ENCODE peak calls at places on chromosomes 5 and 9, in nine cellular contexts. F, T, G, A, Y, D, N, Z and X are unnamed samples. For H3K27me3, the result is how much of the 10 kb centered on the place peaks cover.

GRCh38 chr5:132110930-132111329 is 37.3 kb downstream of the CSF2 start:
- DNase-seq in F (no peak), T (peak), G (no peak), A (no peak), Y (no peak), D (no peak), N (no peak), Z (no peak), X (no peak)

GRCh38 chr9:31394040-31394473 is 990.4 kb upstream of the ACO1 start:
- DNase-seq in F (no peak), T (peak), G (no peak), A (no peak), Y (no peak), D (no peak), N (peak), Z (no peak), X (peak)

GRCh38 chr5:126265917-126266316 is 157.3 kb upstream of the GRAMD2B start:
- DNase-seq in F (no peak), T (no peak), G (no peak), A (no peak), Y (no peak), D (no peak), N (no peak), Z (no peak), X (no peak)

GRCh38 chr9:127535834-127536233 is 76.2 kb upstream of the STXBP1 start:
- DNase-seq in F (no peak), T (no peak), G (no peak), A (no peak), Y (no peak), D (no peak), N (no peak), Z (no peak), X (peak)

GRCh38 chr9:17342696-17343095 is 207.9 kb downstream of the CNTLN start:
- DNase-seq in F (no peak), T (no peak), G (no peak), A (no peak), Y (no peak), D (no peak), N (no peak), Z (no peak), X (no peak)

GRCh38 chr5:172798422-172799215 is 27.6 kb upstream of the DUSP1 start:
- DNase-seq in F (peak), T (peak), G (no peak), A (no peak), Y (no peak), D (no peak), N (peak), Z (no peak), X (peak)

GRCh38 chr9:86529496-86530275 is 175.5 kb upstream of the TUT7 start:
- DNase-seq in F (no peak), T (no peak), G (no peak), A (no peak), Y (no peak), D (no peak), N (no peak), Z (no peak), X (no peak)

GRCh38 chr9:107172979-107173347 is 110.1 kb upstream of the RAD23B start:
- DNase-seq in F (no peak), T (no peak), G (no peak), A (no peak), Y (no peak), D (no peak), N (no peak), Z (peak), X (no peak)

GRCh38 chr5:38738898-38739743 is 106.7 kb upstream of the OSMR start:
- DNase-seq in F (no peak), T (peak), G (no peak), A (no peak), Y (no peak), D (no peak), N (peak), Z (no peak), X (no peak)

GRCh38 chr9:108953983-108954574 is 19.9 kb downstream of the ABITRAM start:
- DNase-seq in F (no peak), T (peak), G (no peak), A (no peak), Y (no peak), D (no peak), N (peak), Z (no peak), X (peak)
- TF ChIP-seq CTCF in F (peak), T (peak), G (peak), A (no peak), Y (peak), D (peak), N (peak), Z (peak), X (peak)

DNA sequence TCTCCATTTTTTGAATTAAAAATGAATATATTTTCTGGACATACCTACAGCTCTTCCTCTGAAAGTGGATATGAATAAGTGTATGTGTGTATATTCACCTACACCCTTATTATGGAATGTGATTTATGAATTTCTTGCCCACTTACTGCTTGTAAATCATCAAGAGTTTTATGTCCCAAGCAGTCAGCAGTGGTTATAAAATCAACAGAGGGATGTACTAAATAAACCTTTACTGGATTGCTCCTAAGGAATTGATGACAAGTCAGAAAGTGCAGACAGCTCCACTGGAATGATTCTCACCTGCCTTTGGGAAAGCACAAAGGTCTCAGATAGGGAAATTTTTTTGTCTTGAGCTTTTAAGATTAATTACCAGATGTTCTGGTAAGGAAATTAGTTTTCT is 9.3 kb downstream of the TMEM174 start:
- DNase-seq in F (no peak), T (no peak), G (no peak), A (no peak), Y (no peak), D (no peak), N (no peak), Z (no peak), X (no peak)
- H3K27me3 ChIP-seq in F (under half), T (under half), G (under half), A (under half), Y (under half), D (under half), N (under half), Z (under half), X (under half)

GRCh38 chr9:112283854-112284253 is 49.6 kb downstream of the PTBP3 start:
- DNase-seq in F (no peak), T (no peak), G (no peak), A (no peak), Y (no peak), D (no peak), N (no peak), Z (no peak), X (no peak)

GRCh38 chr9:112285056-112285455 is 48.4 kb downstream of the PTBP3 start:
- DNase-seq in F (no peak), T (no peak), G (no peak), A (no peak), Y (no peak), D (no peak), N (no peak), Z (no peak), X (no peak)

GRCh38 chr9:112288029-112288428 is 45.4 kb downstream of the PTBP3 start:
- DNase-seq in F (no peak), T (peak), G (no peak), A (no peak), Y (no peak), D (no peak), N (peak), Z (no peak), X (peak)

GRCh38 chr9:112286906-112287305 is 46.5 kb downstream of the PTBP3 start:
- DNase-seq in F (no peak), T (no peak), G (peak), A (no peak), Y (no peak), D (no peak), N (no peak), Z (no peak), X (no peak)
- TF ChIP-seq CTCF in F (no peak), T (no peak), G (no peak), A (no peak), Y (no peak), D (no peak), N (no peak), Z (no peak), X (no peak)

DNA sequence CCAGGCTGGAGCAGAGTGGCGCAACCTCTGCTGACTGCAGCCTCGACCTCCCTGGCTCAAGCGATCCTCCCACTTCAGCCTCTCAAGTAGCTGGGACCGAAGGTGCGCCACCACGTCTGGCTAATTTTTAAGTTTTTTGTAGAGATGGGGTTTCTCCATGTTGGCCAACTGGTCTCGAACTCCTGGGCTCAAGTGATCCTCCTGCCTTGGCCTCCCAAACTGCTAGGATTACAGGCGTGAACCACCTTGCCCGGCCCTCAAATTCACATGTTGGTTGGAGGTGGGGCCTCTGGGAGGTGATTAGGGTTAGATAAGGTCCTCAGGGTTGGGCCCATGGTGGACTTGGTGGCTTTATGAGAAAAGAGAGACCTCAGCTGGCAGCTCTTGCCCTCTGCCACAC is 10.1 kb downstream of the LCN12 start:
- DNase-seq in F (no peak), T (no peak), G (no peak), A (no peak), Y (no peak), D (no peak), N (no peak), Z (no peak), X (no peak)
- H3K27me3 ChIP-seq in F (under half), T (under half), G (under half), A (under half), Y (under half), D (under half), N (under half), Z (under half), X (under half)

DNA sequence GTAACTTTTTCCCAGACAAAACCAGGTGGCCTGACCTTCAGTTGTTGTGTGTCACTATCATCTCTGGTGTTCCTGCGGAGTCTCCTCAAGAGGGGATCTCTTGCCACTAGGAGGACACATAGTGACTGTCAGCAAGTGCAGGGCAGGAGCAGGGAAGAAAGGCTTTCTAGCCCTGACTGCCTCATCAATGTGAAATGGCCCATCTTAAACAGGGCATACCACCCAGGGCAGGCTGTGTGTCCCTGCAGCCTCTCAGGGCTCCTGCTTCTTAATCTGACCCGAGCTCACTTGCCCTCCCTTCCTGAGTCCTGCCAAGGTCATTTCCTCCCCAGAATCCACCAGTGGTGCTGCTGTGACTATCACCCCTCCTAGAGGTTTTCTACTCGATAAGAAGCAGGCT is 57.4 kb upstream of the SIMC1 start:
- DNase-seq in F (no peak), T (no peak), G (no peak), A (no peak), Y (no peak), D (no peak), N (no peak), Z (no peak), X (no peak)
- TF ChIP-seq CTCF in F (no peak), T (no peak), G (no peak), A (no peak), Y (no peak), D (no peak), N (no peak), Z (no peak), X (no peak)

DNA sequence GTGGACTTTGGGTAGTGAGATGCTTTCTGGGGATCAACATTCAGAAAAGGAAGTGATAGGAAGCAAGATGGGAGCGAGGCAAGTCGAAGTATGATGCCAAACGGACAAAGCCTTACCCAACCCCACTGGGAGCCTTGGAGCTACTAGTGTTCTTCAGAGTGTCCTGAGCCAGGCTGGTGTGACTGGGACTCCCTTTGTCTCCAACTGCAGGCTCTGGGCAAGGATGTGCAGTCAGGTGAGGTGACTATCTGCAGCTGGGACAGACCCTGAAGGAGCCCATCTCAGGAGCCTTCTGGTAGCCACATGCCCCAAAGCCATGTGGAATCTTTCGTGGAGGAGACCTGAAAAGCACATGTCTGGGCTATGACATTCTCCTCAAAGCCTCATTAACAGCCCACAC is 360.6 kb downstream of the MTRR start:
- DNase-seq in F (no peak), T (no peak), G (no peak), A (no peak), Y (no peak), D (no peak), N (no peak), Z (no peak), X (no peak)
- H3K27me3 ChIP-seq in F (under half), T (under half), G (under half), A (under half), Y (under half), D (under half), N (under half), Z (under half), X (under half)

DNA sequence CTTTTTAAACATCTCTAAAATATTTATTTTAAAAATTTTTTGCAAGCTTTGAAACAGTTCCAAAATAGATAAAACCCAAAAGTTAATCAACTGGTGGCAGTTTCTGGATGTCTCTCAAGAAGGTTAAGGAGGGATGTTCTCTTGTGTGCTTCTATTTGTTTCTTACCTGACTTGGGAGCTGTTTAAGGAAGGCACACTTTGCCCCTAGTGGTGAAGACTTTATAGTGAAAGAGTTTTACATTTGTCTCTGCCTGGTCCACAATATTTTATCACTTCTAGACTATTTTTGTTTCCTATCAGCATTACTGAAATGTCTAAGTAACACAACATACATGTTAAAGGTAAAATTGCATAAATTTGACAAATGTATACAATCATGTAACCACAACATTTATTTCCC is 552.8 kb downstream of the SEMA5A start:
- DNase-seq in F (no peak), T (no peak), G (peak), A (no peak), Y (no peak), D (no peak), N (peak), Z (no peak), X (no peak)
- TF ChIP-seq CTCF in F (no peak), T (peak), G (no peak), A (no peak), Y (no peak), D (no peak), N (peak), Z (peak), X (peak)

GRCh38 chr5:181120311-181120710 is 10.7 kb downstream of the OR2V1 start:
- DNase-seq in F (no peak), T (peak), G (no peak), A (no peak), Y (no peak), D (no peak), N (no peak), Z (no peak), X (peak)

GRCh38 chr5:181121675-181122561 is 9.1 kb downstream of the OR2V1 start:
- DNase-seq in F (no peak), T (no peak), G (no peak), A (no peak), Y (no peak), D (no peak), N (no peak), Z (no peak), X (no peak)

GRCh38 chr5:181120761-181121160 is 10.2 kb downstream of the OR2V1 start:
- DNase-seq in F (no peak), T (no peak), G (no peak), A (no peak), Y (no peak), D (no peak), N (no peak), Z (no peak), X (no peak)

GRCh38 chr5:181118369-181118768 is 12.6 kb downstream of the OR2V1 start:
- DNase-seq in F (no peak), T (no peak), G (no peak), A (no peak), Y (no peak), D (no peak), N (no peak), Z (no peak), X (no peak)

GRCh38 chr5:181119105-181119504 is 11.9 kb downstream of the OR2V1 start:
- DNase-seq in F (no peak), T (no peak), G (no peak), A (no peak), Y (no peak), D (no peak), N (no peak), Z (no peak), X (no peak)
- H3K27me3 ChIP-seq in F (under half), T (under half), G (under half), A (under half), Y (half or more), D (under half), N (under half), Z (under half), X (under half)